ENCODE peak calls at places on chromosomes 11 and 22, in four cellular contexts. One of them, this sample, is unnamed.

GRCh38 chr22:47390026-47390970 is 627.8 kb downstream of the TBC1D22A start:
- DNase-seq in HCT116: no peak
- DNase-seq in K562: no peak
- DNase-seq in HepG2: no peak
- DNase-seq in this sample: no peak

GRCh38 chr11:17768547-17768946 is 34.0 kb downstream of the KCNC1 start:
- DNase-seq in HCT116: no peak
- DNase-seq in K562: no peak
- DNase-seq in HepG2: no peak
- DNase-seq in this sample: no peak

GRCh38 chr11:90216611-90217010 is 6.2 kb downstream of the CHORDC1 start:
- DNase-seq in HCT116: no peak
- DNase-seq in K562: no peak
- DNase-seq in HepG2: no peak
- DNase-seq in this sample: no peak

GRCh38 chr11:105900515-105901035 is 121.5 kb downstream of the MSANTD4 start:
- DNase-seq in HCT116: no peak
- DNase-seq in K562: no peak
- DNase-seq in HepG2: no peak
- DNase-seq in this sample: no peak

GRCh38 chr11:69163842-69164241 is 8.1 kb downstream of the SMIM38 start:
- DNase-seq in HCT116: no peak
- DNase-seq in K562: no peak
- DNase-seq in HepG2: no peak
- DNase-seq in this sample: no peak

GRCh38 chr11:10293423-10294288 is at the start of gene SBF2:
- DNase-seq in HCT116: no peak
- DNase-seq in K562: peak
- DNase-seq in HepG2: peak
- DNase-seq in this sample: no peak

GRCh38 chr11:9765320-9766101 is 101.6 kb downstream of the SWAP70 start:
- DNase-seq in HCT116: no peak
- DNase-seq in K562: no peak
- DNase-seq in HepG2: peak
- DNase-seq in this sample: no peak

GRCh38 chr11:68354181-68354872 is 41.9 kb downstream of the LRP5 start:
- DNase-seq in HCT116: peak
- DNase-seq in K562: no peak
- DNase-seq in HepG2: no peak
- DNase-seq in this sample: peak

GRCh38 chr11:94933225-94934130 is 39.9 kb downstream of the CWC15 start:
- DNase-seq in HCT116: no peak
- DNase-seq in K562: no peak
- DNase-seq in HepG2: no peak
- DNase-seq in this sample: no peak

GRCh38 chr11:33375236-33375635 is 118.1 kb downstream of the HIPK3 start:
- DNase-seq in HCT116: no peak
- DNase-seq in K562: no peak
- DNase-seq in HepG2: no peak
- DNase-seq in this sample: no peak

GRCh38 chr11:118306556-118306955 is 2.0 kb downstream of the CD3E start:
- DNase-seq in HCT116: no peak
- DNase-seq in K562: no peak
- DNase-seq in HepG2: no peak
- DNase-seq in this sample: no peak

GRCh38 chr22:26675687-26676273 is 18.4 kb downstream of the MIAT start:
- DNase-seq in HCT116: no peak
- DNase-seq in K562: no peak
- DNase-seq in HepG2: no peak
- DNase-seq in this sample: no peak
- H3K27ac ChIP-seq in HCT116: no peak
- H3K27ac ChIP-seq in K562: no peak
- H3K27ac ChIP-seq in HepG2: no peak
- H3K27ac ChIP-seq in this sample: no peak

GRCh38 chr11:134252539-134253188 is 488 bp downstream of the THYN1 start:
- DNase-seq in HCT116: no peak
- DNase-seq in K562: no peak
- DNase-seq in HepG2: no peak
- DNase-seq in this sample: no peak
- TF ChIP-seq TCF7L2 in HCT116: no peak
- TF ChIP-seq TCF7L2 in K562: no peak
- TF ChIP-seq TCF7L2 in HepG2: no peak
- TF ChIP-seq TCF7L2 in this sample: no peak

DNA sequence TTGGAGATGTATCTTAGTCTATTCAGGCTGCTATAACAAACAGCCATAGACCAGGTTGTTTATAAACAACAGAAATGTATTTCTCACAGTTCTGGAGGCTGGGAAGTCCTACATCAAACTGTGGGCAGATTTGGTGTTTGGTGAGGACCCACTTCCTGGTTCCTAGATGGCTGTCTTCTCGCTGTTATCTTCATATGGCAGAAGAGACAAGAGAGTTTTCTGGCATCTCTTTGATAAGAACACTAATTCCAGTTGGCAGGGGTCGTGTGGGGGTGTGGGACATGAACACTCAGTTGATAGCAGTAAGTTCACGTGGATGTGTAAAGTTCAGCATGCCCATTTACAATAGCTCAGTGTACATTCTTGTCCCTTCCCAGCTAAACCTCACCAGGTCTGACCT is 41.3 kb upstream of the HMGXB4 start:
- DNase-seq in HCT116: no peak
- DNase-seq in K562: peak
- DNase-seq in HepG2: no peak
- DNase-seq in this sample: no peak
- TF ChIP-seq SIN3A in HCT116: no peak
- TF ChIP-seq SIN3A in K562: no peak
- TF ChIP-seq SIN3A in HepG2: no peak
- TF ChIP-seq SIN3A in this sample: no peak

DNA sequence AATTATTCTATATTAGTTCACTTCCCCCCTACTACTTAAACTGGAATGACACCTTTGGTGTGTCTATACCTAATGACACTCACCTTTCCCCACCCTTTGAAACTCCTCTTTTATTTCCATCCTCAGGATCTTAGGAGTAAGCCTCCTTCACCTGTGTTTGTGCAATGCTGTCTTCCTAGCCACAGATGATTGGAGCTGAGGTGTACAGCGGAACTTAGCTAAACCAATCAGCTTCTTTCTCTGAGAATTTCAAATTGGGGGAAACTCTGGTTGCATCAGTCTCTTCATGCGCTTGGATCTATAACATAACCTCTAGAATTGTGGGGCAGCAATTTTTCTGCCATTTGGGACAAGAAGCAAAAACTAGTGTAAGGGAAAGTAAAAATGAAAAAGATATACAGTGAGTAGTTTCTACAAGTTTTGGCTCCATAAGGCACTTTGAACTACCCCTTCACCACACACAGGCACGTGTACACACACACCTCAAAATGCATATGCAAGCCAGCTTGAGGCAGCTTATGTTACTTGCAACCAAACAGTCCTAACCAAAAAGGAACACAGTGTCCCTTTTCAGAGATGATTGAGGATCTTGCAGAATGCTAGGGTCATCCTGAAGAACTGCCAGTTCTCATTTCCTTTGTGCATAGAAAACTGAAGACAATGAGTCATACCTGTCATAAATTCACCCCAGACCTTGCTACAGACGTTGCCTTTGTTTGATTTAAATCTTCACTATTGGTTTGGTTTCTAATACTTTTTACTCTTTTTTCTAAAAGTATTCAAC is 36.0 kb upstream of the LDLRAD3 start:
- DNase-seq in HCT116: peak
- DNase-seq in K562: no peak
- DNase-seq in HepG2: no peak
- DNase-seq in this sample: peak
- H3K27ac ChIP-seq in HCT116: no peak
- H3K27ac ChIP-seq in K562: no peak
- H3K27ac ChIP-seq in HepG2: no peak
- H3K27ac ChIP-seq in this sample: peak

GRCh38 chr11:692824-693414 is 2.1 kb downstream of the DEAF1 start:
- DNase-seq in HCT116: no peak
- DNase-seq in K562: no peak
- DNase-seq in HepG2: no peak
- DNase-seq in this sample: no peak

GRCh38 chr11:689630-690029 is 5.4 kb downstream of the DEAF1 start:
- DNase-seq in HCT116: no peak
- DNase-seq in K562: no peak
- DNase-seq in HepG2: no peak
- DNase-seq in this sample: no peak

GRCh38 chr11:688681-689080 is 6.3 kb downstream of the DEAF1 start:
- DNase-seq in HCT116: no peak
- DNase-seq in K562: no peak
- DNase-seq in HepG2: no peak
- DNase-seq in this sample: no peak

GRCh38 chr11:691710-692590 is 3.1 kb downstream of the DEAF1 start:
- DNase-seq in HCT116: no peak
- DNase-seq in K562: no peak
- DNase-seq in HepG2: no peak
- DNase-seq in this sample: no peak

GRCh38 chr11:690738-691633 is 4.0 kb downstream of the DEAF1 start:
- DNase-seq in HCT116: no peak
- DNase-seq in K562: no peak
- DNase-seq in HepG2: no peak
- DNase-seq in this sample: no peak
- TF ChIP-seq TCF7L2 in HCT116: no peak
- TF ChIP-seq TCF7L2 in K562: no peak
- TF ChIP-seq TCF7L2 in HepG2: no peak
- TF ChIP-seq TCF7L2 in this sample: no peak

DNA sequence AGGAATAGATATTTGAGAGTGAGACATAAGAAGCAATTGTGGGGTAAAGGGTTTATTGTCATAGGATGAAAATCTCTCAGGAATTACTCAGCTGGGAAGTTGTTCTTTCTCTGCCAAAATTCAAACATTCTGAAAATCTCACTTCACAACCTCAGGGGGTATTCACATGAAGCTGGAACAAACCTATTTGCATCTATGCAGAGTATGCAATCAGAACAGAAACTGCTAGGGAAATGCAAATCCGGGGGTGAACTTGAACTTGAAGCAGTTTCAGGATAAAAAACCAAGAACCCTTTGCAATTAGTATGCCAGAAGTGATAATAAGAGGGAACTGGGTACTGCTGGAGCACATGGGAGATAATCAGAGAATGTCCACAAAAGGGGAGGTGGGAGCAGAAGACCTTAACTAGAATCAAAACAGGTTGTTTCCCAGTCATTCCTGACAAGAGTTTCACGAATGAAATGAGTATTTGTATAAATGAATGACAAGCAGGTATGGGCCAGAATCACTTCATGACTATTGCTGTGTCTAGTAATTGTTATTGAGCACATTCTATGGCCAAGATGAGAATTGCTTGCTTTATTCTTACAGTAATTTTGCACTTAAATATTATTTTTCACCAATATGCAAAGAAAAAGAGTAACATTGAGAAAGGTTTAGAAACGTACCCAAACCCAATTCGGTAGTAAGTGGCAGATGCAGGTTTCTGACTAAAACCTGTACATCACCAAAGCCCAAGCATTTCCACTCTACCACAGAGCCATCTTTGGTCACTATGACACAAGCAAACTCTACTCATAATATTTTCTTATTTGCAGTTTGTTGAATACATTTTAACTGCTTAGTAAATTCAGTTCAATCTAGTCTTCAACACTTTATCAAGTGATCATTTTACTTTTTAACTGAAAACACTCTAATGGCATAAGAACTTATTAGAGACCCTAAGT is 61.8 kb upstream of the UBASH3B start:
- DNase-seq in HCT116: no peak
- DNase-seq in K562: no peak
- DNase-seq in HepG2: no peak
- DNase-seq in this sample: no peak
- TF ChIP-seq SIN3A in HCT116: no peak
- TF ChIP-seq SIN3A in K562: no peak
- TF ChIP-seq SIN3A in HepG2: no peak
- TF ChIP-seq SIN3A in this sample: no peak

This sample was measured in Panc1.